ENCODE peak calls at places on chromosomes 4 and X, in six cellular contexts. R is tibial nerve, S is thyroid gland, W is lower leg skin, I is gastrocnemius medialis, J is H1. K is an unnamed sample.

GRCh38 chr4:149749769-149750168 is 65.9 kb downstream of the IQCM start:
- DNase-seq in S (no peak), R (no peak), I (no peak), W (no peak), J (no peak), K (no peak)

GRCh38 chr4:164648151-164648848 is 105.6 kb upstream of the SMIM31 start:
- DNase-seq in W (no peak), S (no peak), I (no peak), J (no peak), R (no peak), K (peak; percentile 7)

GRCh38 chrX:17559728-17560379 is 177.4 kb upstream of the SCML1 start:
- DNase-seq in R (no peak), S (peak; percentile 33), J (no peak), I (peak; percentile 55), W (no peak), K (peak; percentile 5)

GRCh38 chr4:101252721-101253120 is 94.6 kb downstream of the PPP3CA start:
- DNase-seq in I (no peak), W (no peak), J (no peak), S (peak; percentile 13), R (no peak), K (no peak)

GRCh38 chr4:7918981-7919380 is 20.7 kb downstream of the AFAP1 start:
- DNase-seq in R (no peak), I (no peak), S (no peak), J (no peak), W (no peak), K (no peak)

GRCh38 chr4:7808752-7809151 is 130.9 kb downstream of the AFAP1 start:
- DNase-seq in I (no peak), R (no peak), W (no peak), J (no peak), S (no peak), K (no peak)

GRCh38 chrX:73765776-73766465 is 202.9 kb downstream of the CHIC1 start:
- DNase-seq in J (no peak), I (no peak), R (no peak), W (no peak), S (no peak), K (no peak)

GRCh38 chr4:40829586-40829985 is 79.8 kb downstream of the NSUN7 start:
- DNase-seq in J (no peak), S (no peak), R (no peak), W (no peak), I (no peak), K (no peak)

GRCh38 chr4:3458371-3458770 is 4.7 kb upstream of the DOK7 start:
- DNase-seq in I (no peak), R (no peak), W (no peak), J (no peak), S (no peak), K (no peak)

GRCh38 chr4:87932718-87933136 is 42.8 kb upstream of the SPP1 start:
- DNase-seq in J (no peak), W (no peak), S (no peak), R (no peak), I (no peak), K (no peak)

GRCh38 chr4:104971458-104971857 is 175.2 kb upstream of the TET2 start:
- DNase-seq in I (no peak), J (no peak), R (no peak), W (no peak), S (no peak), K (no peak)

GRCh38 chr4:18439306-18439705 is 417.8 kb upstream of the LCORL start:
- DNase-seq in I (no peak), W (no peak), R (no peak), S (no peak), J (no peak), K (no peak)

GRCh38 chr4:26294904-26295303 is 25.9 kb upstream of the RBPJ start:
- DNase-seq in S (no peak), R (no peak), W (no peak), I (no peak), J (no peak), K (no peak)
- TF ChIP-seq POLR2A in S (no peak), R (no peak), W (no peak), I (no peak), J (no peak), K (no peak)

GRCh38 chrX:103376118-103376978 is at the start of gene BEX3:
- DNase-seq in I (no peak), S (peak; percentile 69), R (peak; percentile 15), J (peak; percentile 56), W (no peak), K (no peak)
- TF ChIP-seq POLR2A in I (no peak), S (peak; percentile 53), R (no peak), J (peak; percentile 85), W (no peak), K (peak; percentile 79)

GRCh38 chr4:82718067-82718935 is 80.3 kb downstream of the SCD5 start:
- DNase-seq in S (peak; percentile 38), I (peak; percentile 45), R (peak; percentile 23), J (no peak), W (peak; percentile 53), K (no peak)
- TF ChIP-seq POLR2A in S (no peak), I (no peak), R (no peak), J (no peak), W (no peak), K (no peak)

GRCh38 chr4:1856071-1856919 is at the start of gene LETM1:
- DNase-seq in W (peak; percentile 93), S (peak; percentile 98), I (peak; percentile 95), R (peak; percentile 85), J (peak; percentile 72), K (peak; percentile 85)
- TF ChIP-seq POLR2A in W (no peak), S (no peak), I (peak; percentile 78), R (peak; percentile 36), J (no peak), K (peak; percentile 73)

GRCh38 chr4:186266699-186267467 is 894 bp downstream of the F11 start:
- DNase-seq in I (no peak), J (no peak), S (no peak), R (no peak), W (no peak), K (no peak)
- TF ChIP-seq POLR2A in I (no peak), J (no peak), S (no peak), R (no peak), W (no peak), K (no peak)

DNA sequence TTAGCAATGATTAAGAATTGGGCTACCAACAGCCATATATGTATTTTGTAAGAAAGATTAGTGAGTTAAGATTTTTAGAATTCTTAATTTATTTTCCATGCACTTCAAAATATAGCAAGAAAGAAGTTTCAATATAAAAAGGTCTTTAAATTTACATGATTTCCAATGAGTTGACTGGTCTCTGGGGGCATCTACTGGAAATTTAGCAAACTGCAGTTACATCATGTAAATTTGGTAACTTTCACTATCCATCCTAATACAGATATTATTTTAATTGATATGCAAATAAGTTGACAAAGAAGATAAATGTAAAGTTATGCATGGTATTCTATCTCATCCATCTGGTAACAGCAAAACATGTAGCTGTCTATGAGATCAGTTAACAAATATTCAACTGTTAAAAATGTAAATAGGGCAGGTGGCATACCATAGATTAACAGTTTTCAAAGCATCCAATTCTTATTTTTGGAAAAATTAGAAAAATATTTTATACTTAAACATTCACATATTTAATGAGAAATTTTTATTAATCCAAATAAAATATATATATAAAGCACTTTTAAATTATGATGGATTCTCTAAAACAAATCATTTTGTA is 29.1 kb downstream of the TTC29 start:
- DNase-seq in J (no peak), R (no peak), S (peak; percentile 3), W (no peak), I (no peak), K (no peak)
- TF ChIP-seq POLR2A in J (no peak), R (no peak), S (no peak), W (no peak), I (no peak), K (no peak)

GRCh38 chrX:151396827-151397740 is at the start of gene VMA21:
- DNase-seq in W (peak; percentile 69), R (peak; percentile 77), I (peak; percentile 61), S (peak; percentile 90), J (peak; percentile 17), K (peak; percentile 56)
- TF ChIP-seq POLR2A in W (no peak), R (peak; percentile 62), I (peak; percentile 66), S (no peak), J (peak; percentile 36), K (peak; percentile 58)

K was measured in H54.